ENCODE peak calls at places on chromosomes 3 and 15, in four cellular contexts. One of them, this sample, is unnamed.

GRCh38 chr15:70098170-70098460 is 398 bp upstream of the TLE3 start:
- DNase-seq in A549: no peak
- DNase-seq in K562: no peak
- DNase-seq in HepG2: no peak
- DNase-seq in this sample: no peak

GRCh38 chr3:128100126-128100525 is 23.5 kb downstream of the RUVBL1 start:
- DNase-seq in A549: no peak
- DNase-seq in K562: no peak
- DNase-seq in HepG2: no peak
- DNase-seq in this sample: no peak

GRCh38 chr3:106824856-106825255 is 552.4 kb upstream of the CCDC54 start:
- DNase-seq in A549: no peak
- DNase-seq in K562: no peak
- DNase-seq in HepG2: peak
- DNase-seq in this sample: no peak

GRCh38 chr3:108035751-108036150 is 55.1 kb downstream of the CD47 start:
- DNase-seq in A549: no peak
- DNase-seq in K562: no peak
- DNase-seq in HepG2: no peak
- DNase-seq in this sample: no peak

GRCh38 chr3:114213262-114213668 is 24.1 kb downstream of the ZNF80 start:
- DNase-seq in A549: no peak
- DNase-seq in K562: no peak
- DNase-seq in HepG2: no peak
- DNase-seq in this sample: no peak

GRCh38 chr3:25679166-25679565 is 14.5 kb upstream of the TOP2B start:
- DNase-seq in A549: no peak
- DNase-seq in K562: no peak
- DNase-seq in HepG2: peak
- DNase-seq in this sample: no peak

GRCh38 chr3:172329070-172329469 is 119.2 kb downstream of the GHSR start:
- DNase-seq in A549: no peak
- DNase-seq in K562: no peak
- DNase-seq in HepG2: no peak
- DNase-seq in this sample: no peak

GRCh38 chr3:124780356-124780755 is 50.1 kb downstream of the UMPS start:
- DNase-seq in A549: no peak
- DNase-seq in K562: no peak
- DNase-seq in HepG2: no peak
- DNase-seq in this sample: no peak

GRCh38 chr3:8848696-8849131 is 79.3 kb upstream of the OXTR start:
- DNase-seq in A549: no peak
- DNase-seq in K562: no peak
- DNase-seq in HepG2: no peak
- DNase-seq in this sample: no peak

GRCh38 chr15:53746101-53746500 is 13.4 kb downstream of the WDR72 start:
- DNase-seq in A549: no peak
- DNase-seq in K562: no peak
- DNase-seq in HepG2: no peak
- DNase-seq in this sample: no peak

GRCh38 chr15:66024116-66024515 is 154.8 kb downstream of the RAB11A start:
- DNase-seq in A549: no peak
- DNase-seq in K562: no peak
- DNase-seq in HepG2: no peak
- DNase-seq in this sample: no peak

GRCh38 chr15:25863067-25863967 is at the start of gene ATP10A:
- DNase-seq in A549: no peak
- DNase-seq in K562: no peak
- DNase-seq in HepG2: no peak
- DNase-seq in this sample: no peak

GRCh38 chr3:74304419-74304818 is 310.0 kb downstream of the CNTN3 start:
- DNase-seq in A549: no peak
- DNase-seq in K562: no peak
- DNase-seq in HepG2: no peak
- DNase-seq in this sample: no peak

GRCh38 chr15:80660114-80660513 is 35.0 kb upstream of the ABHD17C start:
- DNase-seq in A549: peak
- DNase-seq in K562: no peak
- DNase-seq in HepG2: peak
- DNase-seq in this sample: peak

GRCh38 chr15:98164573-98164972 is 204.1 kb downstream of the ARRDC4 start:
- DNase-seq in A549: no peak
- DNase-seq in K562: no peak
- DNase-seq in HepG2: no peak
- DNase-seq in this sample: no peak

GRCh38 chr3:13631256-13631655 is 82.3 kb downstream of the FBLN2 start:
- DNase-seq in A549: no peak
- DNase-seq in K562: no peak
- DNase-seq in HepG2: no peak
- DNase-seq in this sample: no peak

GRCh38 chr15:33064878-33065277 is 129.6 kb downstream of the FMN1 start:
- DNase-seq in A549: no peak
- DNase-seq in K562: no peak
- DNase-seq in HepG2: no peak
- DNase-seq in this sample: no peak

GRCh38 chr15:39592500-39592899 is 11.6 kb downstream of the THBS1 start:
- DNase-seq in A549: no peak
- DNase-seq in K562: no peak
- DNase-seq in HepG2: no peak
- DNase-seq in this sample: no peak

GRCh38 chr15:65870889-65871533 is 1.7 kb downstream of the RAB11A start:
- DNase-seq in A549: peak
- DNase-seq in K562: peak
- DNase-seq in HepG2: peak
- DNase-seq in this sample: no peak

GRCh38 chr15:56356616-56357015 is 8.6 kb upstream of the TEX9 start:
- DNase-seq in A549: no peak
- DNase-seq in K562: no peak
- DNase-seq in HepG2: no peak
- DNase-seq in this sample: no peak

GRCh38 chr3:129476586-129476985 is 36.6 kb downstream of the IFT122 start:
- DNase-seq in A549: no peak
- DNase-seq in K562: no peak
- DNase-seq in HepG2: no peak
- DNase-seq in this sample: no peak

GRCh38 chr3:14836049-14836468 is 17.3 kb downstream of the FGD5 start:
- DNase-seq in A549: no peak
- DNase-seq in K562: peak
- DNase-seq in HepG2: no peak
- DNase-seq in this sample: no peak

GRCh38 chr3:25566358-25566920 is 98.3 kb downstream of the TOP2B start:
- DNase-seq in A549: no peak
- DNase-seq in K562: no peak
- DNase-seq in HepG2: no peak
- DNase-seq in this sample: no peak

GRCh38 chr3:126422121-126422520 is 27.4 kb downstream of the CFAP100 start:
- DNase-seq in A549: no peak
- DNase-seq in K562: no peak
- DNase-seq in HepG2: no peak
- DNase-seq in this sample: peak

GRCh38 chr3:161548301-161548700 is 51.7 kb downstream of the OTOL1 start:
- DNase-seq in A549: no peak
- DNase-seq in K562: no peak
- DNase-seq in HepG2: no peak
- DNase-seq in this sample: no peak

GRCh38 chr15:38886315-38887163 is 321.9 kb upstream of the RASGRP1 start:
- DNase-seq in A549: peak
- DNase-seq in K562: no peak
- DNase-seq in HepG2: no peak
- DNase-seq in this sample: no peak

GRCh38 chr3:171860830-171861535 is 17.8 kb downstream of the TMEM212 start:
- DNase-seq in A549: no peak
- DNase-seq in K562: no peak
- DNase-seq in HepG2: no peak
- DNase-seq in this sample: no peak

GRCh38 chr3:58005662-58006061 is 2.6 kb upstream of the FLNB start:
- DNase-seq in A549: no peak
- DNase-seq in K562: no peak
- DNase-seq in HepG2: peak
- DNase-seq in this sample: no peak

GRCh38 chr3:117892991-117893390 is 1141.7 kb downstream of the IGSF11 start:
- DNase-seq in A549: no peak
- DNase-seq in K562: no peak
- DNase-seq in HepG2: no peak
- DNase-seq in this sample: no peak

GRCh38 chr3:66797916-66798560 is 200.1 kb upstream of the KBTBD8 start:
- DNase-seq in A549: no peak
- DNase-seq in K562: no peak
- DNase-seq in HepG2: no peak
- DNase-seq in this sample: peak

GRCh38 chr15:57758556-57758955 is 52.0 kb downstream of the POLR2M start:
- DNase-seq in A549: no peak
- DNase-seq in K562: no peak
- DNase-seq in HepG2: no peak
- DNase-seq in this sample: no peak

GRCh38 chr3:4355401-4356224 is 52.4 kb downstream of the SETMAR start:
- DNase-seq in A549: no peak
- DNase-seq in K562: no peak
- DNase-seq in HepG2: peak
- DNase-seq in this sample: no peak

DNA sequence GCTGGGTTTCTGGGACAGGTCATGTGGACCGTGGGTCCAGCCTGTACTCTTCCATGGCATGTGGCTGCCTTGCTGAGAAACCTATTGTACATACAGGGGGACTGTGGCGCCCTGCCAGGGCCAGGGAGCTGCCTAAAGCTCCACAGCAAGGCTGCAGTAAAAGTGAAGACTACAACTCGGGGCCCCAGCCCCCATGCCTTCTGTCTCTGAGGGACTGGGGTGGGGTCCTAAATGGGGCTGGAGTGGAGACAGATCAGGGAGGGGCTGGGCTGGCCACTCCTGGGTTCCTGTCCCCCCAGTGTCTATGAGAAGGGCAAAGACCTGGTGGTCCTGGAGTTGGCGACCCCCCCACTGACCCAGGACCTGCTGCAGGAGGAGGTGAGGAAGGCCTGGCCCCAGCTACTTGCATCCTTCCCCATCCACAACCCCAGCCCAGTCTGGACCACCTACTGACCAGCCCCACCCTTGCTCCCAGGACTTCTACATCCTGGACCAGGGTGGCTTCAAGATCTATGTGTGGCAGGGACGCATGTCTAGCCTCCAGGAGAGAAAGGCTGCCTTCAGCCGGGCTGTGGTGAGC is 7.3 kb downstream of the VILL start:
- DNase-seq in A549: no peak
- DNase-seq in K562: no peak
- DNase-seq in HepG2: no peak
- DNase-seq in this sample: no peak
- TF ChIP-seq RNF2 in A549: no peak
- TF ChIP-seq RNF2 in K562: no peak
- TF ChIP-seq RNF2 in HepG2: no peak
- TF ChIP-seq RNF2 in this sample: no peak

GRCh38 chr3:186427627-186428026 is 65.6 kb upstream of the DGKG start:
- DNase-seq in A549: no peak
- DNase-seq in K562: no peak
- DNase-seq in HepG2: no peak
- DNase-seq in this sample: no peak
- TF ChIP-seq RNF2 in A549: no peak
- TF ChIP-seq RNF2 in K562: no peak
- TF ChIP-seq RNF2 in HepG2: no peak
- TF ChIP-seq RNF2 in this sample: no peak

DNA sequence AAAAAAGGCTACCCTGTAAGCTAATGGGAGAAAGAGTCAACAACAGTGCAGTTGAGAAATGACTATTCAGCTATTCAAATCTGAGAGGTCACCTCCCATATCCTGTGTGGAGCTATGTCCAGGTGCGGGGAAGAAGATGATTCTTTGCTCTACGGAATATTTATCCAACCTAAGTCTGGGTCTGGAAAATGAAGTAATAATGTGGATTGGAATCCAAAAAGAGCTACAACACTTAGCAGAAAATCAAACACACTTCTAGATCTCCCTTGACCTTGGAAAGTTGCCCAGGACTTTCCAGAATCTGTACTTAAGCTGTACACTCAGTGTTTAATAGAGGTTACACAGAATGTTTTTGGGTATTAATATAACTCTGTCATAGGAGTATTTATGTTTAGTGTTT is 251.9 kb downstream of the NAALADL2 start:
- DNase-seq in A549: no peak
- DNase-seq in K562: no peak
- DNase-seq in HepG2: no peak
- DNase-seq in this sample: no peak
- TF ChIP-seq RNF2 in A549: no peak
- TF ChIP-seq RNF2 in K562: no peak
- TF ChIP-seq RNF2 in HepG2: no peak
- TF ChIP-seq RNF2 in this sample: no peak

DNA sequence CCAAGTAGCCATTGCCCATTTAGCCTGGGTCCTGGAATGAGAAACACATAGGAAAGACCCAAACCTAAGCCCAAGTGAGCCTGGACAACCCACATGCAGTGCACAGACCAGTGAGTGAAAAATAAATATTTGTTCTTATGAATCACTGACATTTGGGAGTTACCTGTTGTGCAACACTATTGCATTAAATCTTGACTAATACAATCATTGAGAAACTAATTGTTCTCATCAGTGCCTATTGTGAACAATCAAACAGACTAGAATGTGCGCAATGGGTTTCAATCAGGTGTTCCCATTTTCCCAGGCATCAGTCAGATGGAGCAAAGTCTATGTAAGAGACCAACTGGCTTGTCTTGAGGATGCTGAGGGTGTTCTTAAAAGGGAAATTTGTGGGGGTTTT is 54.7 kb upstream of the CNOT10 start:
- DNase-seq in A549: peak
- DNase-seq in K562: no peak
- DNase-seq in HepG2: peak
- DNase-seq in this sample: no peak
- TF ChIP-seq RNF2 in A549: no peak
- TF ChIP-seq RNF2 in K562: no peak
- TF ChIP-seq RNF2 in HepG2: no peak
- TF ChIP-seq RNF2 in this sample: no peak

GRCh38 chr15:89860851-89861360 is 32.9 kb downstream of the AP3S2 start:
- DNase-seq in A549: no peak
- DNase-seq in K562: no peak
- DNase-seq in HepG2: no peak
- DNase-seq in this sample: no peak
- TF ChIP-seq RNF2 in A549: no peak
- TF ChIP-seq RNF2 in K562: no peak
- TF ChIP-seq RNF2 in HepG2: no peak
- TF ChIP-seq RNF2 in this sample: no peak